ENCODE peak calls at places on chromosome 20, in seven cellular contexts. V is activated CD8-positive, alpha-beta memory T cell treated with anti-CD3 and anti-CD28 coated beads for 1 hour; Y is activated naive CD4-positive, alpha-beta T cell treated with anti-CD3 and anti-CD28 coated beads, Interleukin-2, amount 50 U/mL, for 16 hours; H is cardiac muscle cell; W is mucosa of descending colon; A is LoVo; P is ELF-1. E is an unnamed sample.

GRCh38 chr20:41643504-41643938 is 25.3 kb upstream of the CHD6 start:
- DNase-seq in V (no peak), Y (no peak), H (peak; percentile 96), W (peak; percentile 41), A (peak; percentile 58), P (peak; percentile 86), E (peak; percentile 49)

GRCh38 chr20:61780066-61780465 is 285.6 kb downstream of the TAF4 start:
- DNase-seq in V (no peak), Y (no peak), H (no peak), W (no peak), A (no peak), P (no peak), E (no peak)

GRCh38 chr20:48064929-48065328 is 279.6 kb upstream of the SULF2 start:
- DNase-seq in V (no peak), Y (no peak), H (peak; percentile 72), W (no peak), A (no peak), P (no peak), E (no peak)

GRCh38 chr20:52799130-52799529 is 173.0 kb upstream of the TSHZ2 start:
- DNase-seq in V (no peak), Y (no peak), H (no peak), W (no peak), A (no peak), P (no peak), E (no peak)

GRCh38 chr20:51532577-51533191 is 9.8 kb downstream of the NFATC2 start:
- DNase-seq in V (no peak), Y (no peak), H (no peak), W (no peak), A (no peak), P (no peak), E (no peak)

GRCh38 chr20:10280016-10280908 is 61.6 kb downstream of the SNAP25 start:
- DNase-seq in V (no peak), Y (no peak), H (peak; percentile 55), W (no peak), A (no peak), P (no peak), E (no peak)

GRCh38 chr20:6956056-6956455 is 188.6 kb downstream of the BMP2 start:
- DNase-seq in V (no peak), Y (no peak), H (peak; percentile 5), W (no peak), A (no peak), P (no peak), E (no peak)

GRCh38 chr20:39638671-39639070 is 676.5 kb downstream of the DHX35 start:
- DNase-seq in V (no peak), Y (no peak), H (no peak), W (no peak), A (no peak), P (no peak), E (no peak)

GRCh38 chr20:58986286-58986967 is 5.4 kb downstream of the NELFCD start:
- DNase-seq in V (no peak), Y (no peak), H (no peak), W (no peak), A (no peak), P (no peak), E (no peak)

GRCh38 chr20:51156041-51156795 is 133.3 kb upstream of the KCNG1 start:
- DNase-seq in V (no peak), Y (no peak), H (peak; percentile 94), W (no peak), A (no peak), P (peak; percentile 70), E (no peak)

GRCh38 chr20:39795401-39796272 is 833.5 kb downstream of the DHX35 start:
- DNase-seq in V (no peak), Y (no peak), H (no peak), W (no peak), A (no peak), P (no peak), E (no peak)

E was measured in NCI-H748 treated with DMSO at 0.1 percent for 48 hours.